ENCODE peak calls at places on chromosomes 13 and 19, in eight cellular contexts. A is RPMI8226; N is upper lobe of left lung; F is left cardiac atrium; Y is NCI-H2029 treated with DMSO at 0.1 percent for 48 hours; R is adipocyte; I is stimulated activated naive CD8-positive, alpha-beta T cell treated with anti-CD3 and anti-CD28 coated beads, Interleukin-15, amount 100 ng/mL, for 72 hours; L is omental fat pad. S is an unnamed sample.

GRCh38 chr13:112672651-112673284 is 17.1 kb upstream of the ATP11A start:
- DNase-seq in L (no peak), I (no peak), R (no peak), A (no peak), Y (no peak), F (no peak), N (no peak), S (no peak)

GRCh38 chr19:16332991-16333624 is 8.5 kb downstream of the KLF2 start:
- DNase-seq in I (no peak), R (no peak), F (no peak), A (no peak), Y (no peak), N (no peak), L (no peak), S (no peak)

GRCh38 chr19:42255766-42256750 is 1.1 kb upstream of the ERF start:
- DNase-seq in Y (no peak), N (no peak), R (peak), I (no peak), L (no peak), F (peak), A (peak), S (peak)

GRCh38 chr19:33311326-33311682 is 9.0 kb upstream of the CEBPA start:
- DNase-seq in R (no peak), L (no peak), N (peak), F (no peak), Y (no peak), A (peak), I (no peak), S (no peak)

GRCh38 chr19:18893573-18894253 is 2.2 kb downstream of the CERS1 start:
- DNase-seq in Y (no peak), L (no peak), R (no peak), F (no peak), A (no peak), N (no peak), I (no peak), S (no peak)

GRCh38 chr13:105908581-105908980 is 626.9 kb downstream of the EFNB2 start:
- DNase-seq in I (peak), L (no peak), Y (no peak), R (no peak), F (no peak), N (no peak), A (peak), S (no peak)

GRCh38 chr19:30064776-30065494 is 122.9 kb downstream of the URI1 start:
- DNase-seq in R (no peak), Y (no peak), A (no peak), I (no peak), F (no peak), L (no peak), N (no peak), S (no peak)

GRCh38 chr13:70622785-70623184 is 514.5 kb upstream of the KLHL1 start:
- DNase-seq in A (no peak), L (no peak), R (no peak), Y (no peak), I (no peak), F (no peak), N (no peak), S (no peak)

GRCh38 chr19:34336781-34337271 is 28.2 kb upstream of the GPI start:
- DNase-seq in L (no peak), R (peak), Y (no peak), N (no peak), A (peak), F (no peak), I (no peak), S (no peak)

GRCh38 chr13:24264976-24265375 is 44.4 kb upstream of the C1QTNF9 start:
- DNase-seq in A (no peak), F (no peak), N (peak), R (no peak), I (peak), Y (no peak), L (no peak), S (peak)

GRCh38 chr19:53908933-53909415 is at the start of gene CACNG7:
- DNase-seq in F (no peak), A (no peak), N (no peak), R (peak), Y (no peak), I (no peak), L (no peak), S (no peak)

GRCh38 chr13:31044658-31045620 is 112.5 kb downstream of the TEX26 start:
- DNase-seq in A (no peak), I (peak), L (no peak), R (no peak), F (no peak), Y (no peak), N (no peak), S (no peak)